ENCODE peak calls at places on chromosomes 7 and 10, in five cellular contexts. One of them, this sample, is unnamed.
A peak's percentile ranks its signal among the peaks of the same experiment; 100 is the strongest.

GRCh38 chr7:33753881-33754525 is 151.3 kb upstream of the BMPER start:
- DNase-seq in body of pancreas: no peak
- DNase-seq in NCI-H1417 treated with DMSO at 0.1 percent for 48 hours: no peak
- DNase-seq in ELR: no peak
- DNase-seq in Daoy: no peak
- DNase-seq in this sample: no peak

GRCh38 chr7:55570939-55571338 is 1.4 kb downstream of the VOPP1 start:
- DNase-seq in body of pancreas: no peak
- DNase-seq in NCI-H1417 treated with DMSO at 0.1 percent for 48 hours: no peak
- DNase-seq in ELR: peak; percentile 92
- DNase-seq in Daoy: peak; percentile 79
- DNase-seq in this sample: no peak

GRCh38 chr7:69967699-69968450 is 369.6 kb downstream of the AUTS2 start:
- DNase-seq in body of pancreas: no peak
- DNase-seq in NCI-H1417 treated with DMSO at 0.1 percent for 48 hours: no peak
- DNase-seq in ELR: no peak
- DNase-seq in Daoy: no peak
- DNase-seq in this sample: no peak

GRCh38 chr10:102782698-102783540 is 39.2 kb downstream of the WBP1L start:
- DNase-seq in body of pancreas: peak; percentile 60
- DNase-seq in NCI-H1417 treated with DMSO at 0.1 percent for 48 hours: no peak
- DNase-seq in ELR: no peak
- DNase-seq in Daoy: peak; percentile 74
- DNase-seq in this sample: no peak

GRCh38 chr10:98956576-98957260 is 278.9 kb downstream of the HPSE2 start:
- DNase-seq in body of pancreas: no peak
- DNase-seq in NCI-H1417 treated with DMSO at 0.1 percent for 48 hours: no peak
- DNase-seq in ELR: peak; percentile 45
- DNase-seq in Daoy: peak; percentile 73
- DNase-seq in this sample: no peak

GRCh38 chr7:26278769-26279168 is 12.9 kb upstream of the SNX10 start:
- DNase-seq in body of pancreas: peak; percentile 12
- DNase-seq in NCI-H1417 treated with DMSO at 0.1 percent for 48 hours: peak; percentile 1
- DNase-seq in ELR: peak; percentile 51
- DNase-seq in Daoy: peak; percentile 43
- DNase-seq in this sample: peak; percentile 38

GRCh38 chr10:51129946-51130554 is 55.8 kb downstream of the PRKG1 start:
- DNase-seq in body of pancreas: no peak
- DNase-seq in NCI-H1417 treated with DMSO at 0.1 percent for 48 hours: no peak
- DNase-seq in ELR: no peak
- DNase-seq in Daoy: no peak
- DNase-seq in this sample: no peak

GRCh38 chr7:28646371-28647075 is 234.2 kb downstream of the CREB5 start:
- DNase-seq in body of pancreas: no peak
- DNase-seq in NCI-H1417 treated with DMSO at 0.1 percent for 48 hours: no peak
- DNase-seq in ELR: no peak
- DNase-seq in Daoy: no peak
- DNase-seq in this sample: no peak

GRCh38 chr7:156420496-156420895 is 220.1 kb upstream of the RNF32 start:
- DNase-seq in body of pancreas: no peak
- DNase-seq in NCI-H1417 treated with DMSO at 0.1 percent for 48 hours: no peak
- DNase-seq in ELR: no peak
- DNase-seq in Daoy: no peak
- DNase-seq in this sample: no peak

GRCh38 chr7:117951711-117952280 is 78.6 kb upstream of the CTTNBP2 start:
- DNase-seq in body of pancreas: no peak
- DNase-seq in NCI-H1417 treated with DMSO at 0.1 percent for 48 hours: no peak
- DNase-seq in ELR: no peak
- DNase-seq in Daoy: peak; percentile 40
- DNase-seq in this sample: no peak

GRCh38 chr10:121624778-121625330 is 26.6 kb upstream of the FGFR2 start:
- DNase-seq in body of pancreas: no peak
- DNase-seq in NCI-H1417 treated with DMSO at 0.1 percent for 48 hours: no peak
- DNase-seq in ELR: no peak
- DNase-seq in Daoy: no peak
- DNase-seq in this sample: no peak

GRCh38 chr7:158952776-158953175 is 96.4 kb downstream of the DYNC2I1 start:
- DNase-seq in body of pancreas: no peak
- DNase-seq in NCI-H1417 treated with DMSO at 0.1 percent for 48 hours: no peak
- DNase-seq in ELR: no peak
- DNase-seq in Daoy: no peak
- DNase-seq in this sample: no peak

GRCh38 chr7:80428161-80429054 is 83.5 kb downstream of the GNAT3 start:
- DNase-seq in body of pancreas: peak; percentile 57
- DNase-seq in NCI-H1417 treated with DMSO at 0.1 percent for 48 hours: no peak
- DNase-seq in ELR: peak; percentile 65
- DNase-seq in Daoy: peak; percentile 49
- DNase-seq in this sample: no peak

GRCh38 chr10:24209946-24210491 is 1.1 kb downstream of the KIAA1217 start:
- DNase-seq in body of pancreas: peak; percentile 25
- DNase-seq in NCI-H1417 treated with DMSO at 0.1 percent for 48 hours: no peak
- DNase-seq in ELR: peak; percentile 81
- DNase-seq in Daoy: peak; percentile 61
- DNase-seq in this sample: no peak

GRCh38 chr7:9869566-9869965 is 1104.1 kb upstream of the PHF14 start:
- DNase-seq in body of pancreas: no peak
- DNase-seq in NCI-H1417 treated with DMSO at 0.1 percent for 48 hours: no peak
- DNase-seq in ELR: no peak
- DNase-seq in Daoy: no peak
- DNase-seq in this sample: no peak

GRCh38 chr10:116444527-116445142 is 17.0 kb downstream of the PNLIPRP3 start:
- DNase-seq in body of pancreas: peak; percentile 46
- DNase-seq in NCI-H1417 treated with DMSO at 0.1 percent for 48 hours: no peak
- DNase-seq in ELR: peak; percentile 48
- DNase-seq in Daoy: peak; percentile 25
- DNase-seq in this sample: no peak

GRCh38 chr7:150946826-150947750 is 31.0 kb downstream of the KCNH2 start:
- DNase-seq in body of pancreas: no peak
- DNase-seq in NCI-H1417 treated with DMSO at 0.1 percent for 48 hours: no peak
- DNase-seq in ELR: no peak
- DNase-seq in Daoy: peak; percentile 4
- DNase-seq in this sample: no peak

GRCh38 chr7:131219277-131220041 is 108.2 kb upstream of the MKLN1 start:
- DNase-seq in body of pancreas: peak; percentile 67
- DNase-seq in NCI-H1417 treated with DMSO at 0.1 percent for 48 hours: no peak
- DNase-seq in ELR: no peak
- DNase-seq in Daoy: no peak
- DNase-seq in this sample: peak; percentile 45

GRCh38 chr10:58319599-58319998 is 15.2 kb upstream of the UBE2D1 start:
- DNase-seq in body of pancreas: no peak
- DNase-seq in NCI-H1417 treated with DMSO at 0.1 percent for 48 hours: no peak
- DNase-seq in ELR: peak; percentile 2
- DNase-seq in Daoy: no peak
- DNase-seq in this sample: no peak

This sample was measured in naive B cell.